ENCODE peak calls at places on chromosomes 6 and 20, in four cellular contexts. U, M, S and J are unnamed samples.

GRCh38 chr6:259901-260508 is 32.3 kb upstream of the DUSP22 start:
- DNase-seq in U (no peak), M (no peak), S (no peak), J (no peak)

GRCh38 chr20:10067305-10067704 is 32.5 kb downstream of the ANKEF1 start:
- DNase-seq in U (no peak), M (no peak), S (no peak), J (no peak)

GRCh38 chr6:74867286-74867685 is 338.6 kb downstream of the COL12A1 start:
- DNase-seq in U (no peak), M (no peak), S (no peak), J (no peak)

GRCh38 chr20:58243653-58244410 is 15.4 kb upstream of the ANKRD60 start:
- DNase-seq in U (no peak), M (no peak), S (no peak), J (peak; percentile 60)

GRCh38 chr20:24811020-24811419 is 138.0 kb upstream of the CST7 start:
- DNase-seq in U (no peak), M (no peak), S (no peak), J (no peak)

GRCh38 chr6:30219244-30219643 is 6.0 kb upstream of the TRIM26 start:
- DNase-seq in U (peak; percentile 58), M (no peak), S (peak; percentile 61), J (peak; percentile 44)

GRCh38 chr20:54219751-54220426 is 12.0 kb downstream of the PFDN4 start:
- DNase-seq in U (peak; percentile 56), M (no peak), S (no peak), J (peak; percentile 63)

GRCh38 chr6:159089443-159089842 is 44.7 kb upstream of the TAGAP start:
- DNase-seq in U (no peak), M (no peak), S (no peak), J (no peak)

GRCh38 chr20:56925696-56926101 is 296.6 kb downstream of the TFAP2C start:
- DNase-seq in U (no peak), M (no peak), S (no peak), J (no peak)

GRCh38 chr6:104625536-104625935 is 234.2 kb downstream of the HACE1 start:
- DNase-seq in U (peak; percentile 87), M (no peak), S (peak; percentile 49), J (peak; percentile 16)

GRCh38 chr6:117167520-117168271 is 97.7 kb upstream of the VGLL2 start:
- DNase-seq in U (peak; percentile 37), M (no peak), S (peak; percentile 42), J (peak; percentile 2)

GRCh38 chr6:131825946-131826345 is 18.1 kb downstream of the ENPP1 start:
- DNase-seq in U (no peak), M (no peak), S (no peak), J (peak; percentile 20)

DNA sequence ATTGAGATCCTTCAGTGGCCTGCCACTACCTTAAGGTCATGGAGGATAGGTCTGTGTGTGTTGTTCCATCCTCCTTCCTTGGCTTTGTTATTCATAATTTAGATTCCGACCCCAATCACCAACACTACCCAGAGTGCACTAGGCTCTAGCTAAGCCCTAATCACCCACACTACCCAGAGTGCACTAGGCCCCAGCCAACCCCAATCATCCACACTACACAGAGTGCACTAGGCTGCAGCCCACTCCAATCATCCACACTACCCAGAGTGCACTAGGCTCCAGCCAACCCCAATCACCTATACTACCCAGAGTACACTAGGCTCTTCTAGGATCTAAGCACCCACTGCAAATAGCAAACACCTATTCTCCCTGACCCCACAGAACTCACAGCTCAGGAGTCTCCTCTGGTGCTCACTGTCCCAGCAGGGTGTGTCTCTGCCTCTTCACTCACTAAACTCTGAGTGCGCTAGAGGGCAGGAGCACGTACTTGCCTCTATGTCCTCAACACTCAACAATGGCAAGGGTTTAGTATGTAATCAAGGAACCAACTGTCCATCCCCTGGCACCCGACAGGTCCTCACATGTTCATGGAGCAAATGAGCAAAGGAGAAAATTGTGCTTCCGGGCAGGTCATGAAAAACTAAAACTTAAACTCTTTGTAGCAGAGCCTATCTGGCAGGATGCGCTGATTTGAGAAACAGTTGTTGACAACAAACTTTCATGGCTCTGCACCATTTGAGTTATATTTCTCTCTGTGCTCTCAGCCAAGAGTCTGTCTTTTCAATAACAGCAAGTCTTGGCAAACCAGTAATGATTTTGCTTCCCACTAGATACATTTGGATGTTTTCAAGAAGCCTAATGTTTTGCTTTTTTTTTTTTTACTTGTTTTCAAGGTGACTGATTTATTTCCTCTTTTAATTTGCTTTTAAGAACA is 54.3 kb downstream of the SLC22A23 start:
- DNase-seq in U (no peak), M (no peak), S (no peak), J (no peak)
- H3K4me2 ChIP-seq in U (no peak overlapping the region), M (no peak overlapping the region), S (no peak overlapping the region), J (no peak overlapping the region)

GRCh38 chr6:100347901-100348550 is 116.7 kb downstream of the SIM1 start:
- DNase-seq in U (no peak), M (no peak), S (no peak), J (peak; percentile 83)

GRCh38 chr6:100344761-100345160 is 120.0 kb downstream of the SIM1 start:
- DNase-seq in U (no peak), M (no peak), S (no peak), J (peak; percentile 82)

GRCh38 chr6:100344321-100344720 is 120.4 kb downstream of the SIM1 start:
- DNase-seq in U (no peak), M (no peak), S (no peak), J (no peak)

GRCh38 chr6:100346828-100347227 is 117.9 kb downstream of the SIM1 start:
- DNase-seq in U (no peak), M (no peak), S (no peak), J (peak; percentile 76)

DNA sequence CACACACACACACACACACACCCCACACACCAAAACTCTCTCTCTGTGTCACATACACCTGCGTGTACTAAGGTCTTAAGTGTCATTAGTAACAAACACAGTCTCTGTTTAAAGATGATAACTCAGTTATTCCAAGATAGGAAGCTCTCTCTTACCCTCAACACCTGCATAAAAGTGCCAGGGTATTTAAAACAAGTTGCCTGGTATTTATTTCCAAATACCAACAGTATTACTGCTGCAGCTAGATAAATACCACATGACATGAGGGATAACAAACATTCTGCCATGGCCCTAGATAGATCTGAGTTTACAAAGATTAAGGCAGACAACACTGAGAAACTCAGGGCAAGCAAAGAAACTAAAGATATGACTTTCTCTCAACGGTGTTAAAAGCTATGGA is 118.5 kb downstream of the SIM1 start:
- DNase-seq in U (no peak), M (no peak), S (no peak), J (peak; percentile 28)
- H3K56ac ChIP-seq in U (no peak overlapping the region), M (no peak overlapping the region), S (no peak overlapping the region), J (no peak overlapping the region)

GRCh38 chr20:17431621-17432364 is 99.4 kb downstream of the BFSP1 start:
- DNase-seq in U (peak; percentile 45), M (peak; percentile 23), S (peak; percentile 62), J (peak; percentile 44)
- H3K4me2 ChIP-seq in U (no peak overlapping the region), M (no peak overlapping the region), S (no peak overlapping the region), J (no peak overlapping the region)

GRCh38 chr6:21398741-21399140 is 194.8 kb upstream of the SOX4 start:
- DNase-seq in U (peak; percentile 49), M (no peak), S (no peak), J (no peak)

GRCh38 chr6:21404577-21404976 is 189.0 kb upstream of the SOX4 start:
- DNase-seq in U (no peak), M (no peak), S (no peak), J (no peak)

GRCh38 chr6:21402368-21402767 is 191.2 kb upstream of the SOX4 start:
- DNase-seq in U (no peak), M (no peak), S (no peak), J (peak; percentile 27)
- H3K56ac ChIP-seq in U (no peak overlapping the region), M (no peak overlapping the region), S (no peak overlapping the region), J (no peak overlapping the region)